ENCODE peak calls at places on chromosomes 3 and 15, in ten cellular contexts. P is psoas muscle, B is lower lobe of right lung, G is HCT116, I is left lung, Q is upper lobe of left lung, J is mucosa of descending colon, N is heart right ventricle, M is upper lobe of right lung, V is gastrocnemius medialis. R is an unnamed sample.

GRCh38 chr3:50862221-50862620 is 187.5 kb downstream of the DOCK3 start:
- ATAC-seq in P (no peak), B (no peak), G (peak), I (no peak), Q (no peak), J (no peak), N (no peak), M (no peak), V (no peak), R (no peak)

GRCh38 chr3:194267744-194268658 is 83.1 kb downstream of the CPN2 start:
- ATAC-seq in P (no peak), B (no peak), G (no peak), I (no peak), Q (peak), J (no peak), N (peak), M (no peak), V (no peak), R (peak)

GRCh38 chr15:69468241-69469121 is 15.9 kb downstream of the RPLP1 start:
- ATAC-seq in P (no peak), B (peak), G (peak), I (peak), Q (peak), J (peak), N (no peak), M (peak), V (peak), R (no peak)

GRCh38 chr3:179000659-179001058 is 71.0 kb downstream of the ZMAT3 start:
- ATAC-seq in P (no peak), B (no peak), G (no peak), I (no peak), Q (no peak), J (no peak), N (no peak), M (no peak), V (no peak), R (no peak)

GRCh38 chr3:38127611-38128302 is 9.2 kb downstream of the ACAA1 start:
- ATAC-seq in P (no peak), B (peak), G (no peak), I (peak), Q (peak), J (no peak), N (peak), M (peak), V (no peak), R (no peak)

GRCh38 chr3:55059027-55059629 is 131.3 kb upstream of the LRTM1 start:
- ATAC-seq in P (no peak), B (no peak), G (no peak), I (no peak), Q (no peak), J (no peak), N (no peak), M (no peak), V (no peak), R (no peak)

GRCh38 chr15:73749533-73749932 is 3.6 kb downstream of the INSYN1 start:
- ATAC-seq in P (no peak), B (no peak), G (no peak), I (no peak), Q (no peak), J (no peak), N (no peak), M (no peak), V (no peak), R (no peak)

GRCh38 chr3:1962531-1963090 is 136.1 kb upstream of the CNTN4 start:
- ATAC-seq in P (no peak), B (no peak), G (no peak), I (no peak), Q (no peak), J (no peak), N (no peak), M (no peak), V (no peak), R (no peak)

GRCh38 chr3:84125201-84125721 is 833.5 kb upstream of the CADM2 start:
- ATAC-seq in P (no peak), B (peak), G (no peak), I (no peak), Q (peak), J (no peak), N (peak), M (peak), V (no peak), R (peak)

GRCh38 chr15:34609658-34610057 is 26.2 kb upstream of the GOLGA8B start:
- ATAC-seq in P (no peak), B (no peak), G (no peak), I (no peak), Q (no peak), J (no peak), N (peak), M (no peak), V (no peak), R (no peak)

GRCh38 chr3:150239764-150240163 is 168.3 kb upstream of the TSC22D2 start:
- ATAC-seq in P (no peak), B (no peak), G (no peak), I (no peak), Q (no peak), J (no peak), N (no peak), M (no peak), V (no peak), R (no peak)

GRCh38 chr3:150237490-150237889 is 170.6 kb upstream of the TSC22D2 start:
- ATAC-seq in P (peak), B (no peak), G (peak), I (no peak), Q (no peak), J (no peak), N (no peak), M (no peak), V (peak), R (peak)

GRCh38 chr3:150240891-150241290 is 167.2 kb upstream of the TSC22D2 start:
- ATAC-seq in P (no peak), B (no peak), G (no peak), I (no peak), Q (no peak), J (no peak), N (no peak), M (no peak), V (no peak), R (no peak)

GRCh38 chr3:150238043-150238802 is 169.9 kb upstream of the TSC22D2 start:
- ATAC-seq in P (peak), B (no peak), G (peak), I (peak), Q (no peak), J (peak), N (no peak), M (no peak), V (no peak), R (no peak)

DNA sequence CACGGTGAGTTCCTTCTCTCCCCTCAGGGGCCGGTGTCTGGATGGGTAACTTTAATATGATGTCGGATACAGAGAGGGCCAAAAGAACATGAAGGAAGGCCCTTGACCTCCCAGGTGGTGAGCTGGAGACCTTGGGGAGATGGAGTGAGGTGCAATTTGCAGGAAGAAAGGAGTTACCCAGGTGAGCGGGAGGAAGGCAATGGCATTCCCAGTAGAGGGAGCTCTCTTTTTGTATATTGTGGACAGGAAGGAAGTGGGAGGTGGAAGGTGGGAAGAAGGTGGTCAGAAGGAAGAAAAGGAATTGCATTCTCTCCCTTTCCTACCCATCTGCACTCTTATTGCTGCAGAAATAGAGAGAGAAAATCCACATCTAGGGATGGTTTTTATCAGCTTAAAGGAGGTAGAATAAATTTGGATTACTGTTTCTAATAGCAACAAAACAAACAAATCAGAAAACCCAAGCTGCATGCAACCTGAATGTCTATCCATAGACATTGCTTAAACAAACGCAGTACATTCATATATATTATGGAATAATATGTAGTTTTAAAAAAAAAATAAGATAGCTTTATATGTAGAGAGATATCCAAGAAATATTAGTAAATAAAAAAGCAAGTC is 169.0 kb upstream of the TSC22D2 start:
- ATAC-seq in P (no peak), B (peak), G (peak), I (peak), Q (no peak), J (peak), N (no peak), M (peak), V (no peak), R (no peak)
- TF ChIP-seq CTCF in P (peak), B (peak), G (peak), I (peak), Q (no peak), J (no peak), N (peak), M (peak), V (no peak), R (no peak)

GRCh38 chr15:65067334-65067644 is 502 bp downstream of the RASL12 start:
- ATAC-seq in P (no peak), B (no peak), G (no peak), I (no peak), Q (no peak), J (no peak), N (no peak), M (no peak), V (no peak), R (no peak)
- H3K4me3 ChIP-seq in P (peak), B (peak), G (no peak), I (peak), Q (peak), J (peak), N (peak), M (peak), V (peak), R (peak)

GRCh38 chr3:9947025-9947995 is 4.9 kb downstream of the PRRT3 start:
- ATAC-seq in P (peak), B (peak), G (peak), I (peak), Q (peak), J (peak), N (peak), M (peak), V (peak), R (peak)
- TF ChIP-seq CTCF in P (peak), B (peak), G (no peak), I (peak), Q (peak), J (peak), N (peak), M (peak), V (peak), R (peak)

DNA sequence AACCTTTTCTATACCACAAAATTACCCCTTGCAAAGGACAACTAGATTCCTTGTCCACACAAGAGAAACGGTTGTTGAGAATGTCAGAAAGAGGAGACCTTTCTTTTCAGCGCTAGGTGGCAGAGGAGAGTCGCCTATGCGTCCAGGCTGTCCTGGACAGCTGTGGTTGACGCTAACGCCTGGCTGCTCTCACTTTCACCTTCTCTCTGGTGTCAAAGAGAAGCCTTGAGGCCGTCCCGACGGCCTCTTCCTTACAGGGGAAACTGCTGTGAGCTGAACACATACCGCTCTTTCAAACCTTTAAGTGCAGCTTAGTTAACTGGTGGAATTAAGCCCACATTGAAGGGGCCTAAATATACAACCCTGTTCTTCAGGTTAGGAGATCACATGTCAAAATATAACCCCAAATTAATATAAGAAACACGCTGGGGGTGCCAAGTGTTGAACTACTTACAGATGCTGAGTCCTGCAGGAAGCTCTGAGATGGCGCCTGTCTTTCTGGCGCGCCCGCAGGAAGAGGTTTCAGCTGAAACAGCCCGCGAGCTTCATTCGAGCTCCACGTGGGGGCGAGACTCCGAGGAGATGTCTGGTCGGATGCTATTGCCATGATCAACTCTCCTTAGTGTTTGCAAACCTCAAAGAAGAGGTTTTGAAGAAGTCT is 26.1 kb upstream of the KBTBD8 start:
- ATAC-seq in P (peak), B (peak), G (peak), I (peak), Q (peak), J (peak), N (peak), M (peak), V (peak), R (peak)
- H3K4me3 ChIP-seq in P (peak), B (peak), G (peak), I (peak), Q (no peak), J (no peak), N (peak), M (peak), V (peak), R (peak)

R was measured in gastroesophageal sphincter.